ENCODE peak calls at places on chromosome 18, in eight cellular contexts. One of them, this sample, is unnamed.

GRCh38 chr18:5058768-5059539 is 138.1 kb downstream of the AKAIN1 start:
- DNase-seq in IMR-90: no peak
- DNase-seq in uterus: peak
- DNase-seq in left lung: no peak
- DNase-seq in prostate gland: no peak
- DNase-seq in tibial artery: no peak
- DNase-seq in A549: no peak
- DNase-seq in OCI-LY7: peak
- DNase-seq in this sample: no peak

GRCh38 chr18:23095463-23095862 is 39.8 kb upstream of the CABLES1 start:
- DNase-seq in IMR-90: no peak
- DNase-seq in uterus: no peak
- DNase-seq in left lung: no peak
- DNase-seq in prostate gland: no peak
- DNase-seq in tibial artery: no peak
- DNase-seq in A549: no peak
- DNase-seq in OCI-LY7: no peak
- DNase-seq in this sample: no peak

GRCh38 chr18:26083099-26083498 is 7.3 kb downstream of the SS18 start:
- DNase-seq in IMR-90: no peak
- DNase-seq in uterus: no peak
- DNase-seq in left lung: no peak
- DNase-seq in prostate gland: no peak
- DNase-seq in tibial artery: no peak
- DNase-seq in A549: no peak
- DNase-seq in OCI-LY7: no peak
- DNase-seq in this sample: no peak

GRCh38 chr18:66603941-66604627 is at the start of gene CDH19:
- DNase-seq in IMR-90: no peak
- DNase-seq in uterus: no peak
- DNase-seq in left lung: no peak
- DNase-seq in prostate gland: no peak
- DNase-seq in tibial artery: no peak
- DNase-seq in A549: no peak
- DNase-seq in OCI-LY7: no peak
- DNase-seq in this sample: no peak

GRCh38 chr18:1296237-1296636 is 391.6 kb downstream of the ADCYAP1 start:
- DNase-seq in IMR-90: no peak
- DNase-seq in uterus: no peak
- DNase-seq in left lung: no peak
- DNase-seq in prostate gland: no peak
- DNase-seq in tibial artery: no peak
- DNase-seq in A549: no peak
- DNase-seq in OCI-LY7: no peak
- DNase-seq in this sample: no peak

GRCh38 chr18:5057348-5058012 is 139.6 kb downstream of the AKAIN1 start:
- DNase-seq in IMR-90: peak
- DNase-seq in uterus: peak
- DNase-seq in left lung: no peak
- DNase-seq in prostate gland: no peak
- DNase-seq in tibial artery: peak
- DNase-seq in A549: peak
- DNase-seq in OCI-LY7: peak
- DNase-seq in this sample: no peak

GRCh38 chr18:39772155-39772919 is 2182.7 kb upstream of the PIK3C3 start:
- DNase-seq in IMR-90: peak
- DNase-seq in uterus: no peak
- DNase-seq in left lung: no peak
- DNase-seq in prostate gland: no peak
- DNase-seq in tibial artery: no peak
- DNase-seq in A549: no peak
- DNase-seq in OCI-LY7: no peak
- DNase-seq in this sample: no peak

GRCh38 chr18:57747809-57748680 is 55.1 kb downstream of the ATP8B1 start:
- DNase-seq in IMR-90: no peak
- DNase-seq in uterus: no peak
- DNase-seq in left lung: no peak
- DNase-seq in prostate gland: no peak
- DNase-seq in tibial artery: no peak
- DNase-seq in A549: no peak
- DNase-seq in OCI-LY7: peak
- DNase-seq in this sample: no peak

GRCh38 chr18:77102246-77103040 is 30.1 kb downstream of the MBP start:
- DNase-seq in IMR-90: peak
- DNase-seq in uterus: no peak
- DNase-seq in left lung: no peak
- DNase-seq in prostate gland: no peak
- DNase-seq in tibial artery: no peak
- DNase-seq in A549: no peak
- DNase-seq in OCI-LY7: peak
- DNase-seq in this sample: peak

GRCh38 chr18:48153641-48154481 is 223.4 kb upstream of the SMAD2 start:
- DNase-seq in IMR-90: no peak
- DNase-seq in uterus: no peak
- DNase-seq in left lung: no peak
- DNase-seq in prostate gland: no peak
- DNase-seq in tibial artery: peak
- DNase-seq in A549: no peak
- DNase-seq in OCI-LY7: no peak
- DNase-seq in this sample: no peak

GRCh38 chr18:27839141-27839540 is 337.8 kb downstream of the CDH2 start:
- DNase-seq in IMR-90: peak
- DNase-seq in uterus: no peak
- DNase-seq in left lung: no peak
- DNase-seq in prostate gland: no peak
- DNase-seq in tibial artery: no peak
- DNase-seq in A549: peak
- DNase-seq in OCI-LY7: no peak
- DNase-seq in this sample: peak

GRCh38 chr18:46754661-46755292 is 2.1 kb downstream of the ST8SIA5 start:
- DNase-seq in IMR-90: no peak
- DNase-seq in uterus: no peak
- DNase-seq in left lung: peak
- DNase-seq in prostate gland: no peak
- DNase-seq in tibial artery: no peak
- DNase-seq in A549: no peak
- DNase-seq in OCI-LY7: no peak
- DNase-seq in this sample: no peak
- TF ChIP-seq CTCF in IMR-90: no peak
- TF ChIP-seq CTCF in uterus: no peak
- TF ChIP-seq CTCF in left lung: no peak
- TF ChIP-seq CTCF in prostate gland: no peak
- TF ChIP-seq CTCF in tibial artery: no peak
- TF ChIP-seq CTCF in A549: no peak
- TF ChIP-seq CTCF in OCI-LY7: no peak
- TF ChIP-seq CTCF in this sample: peak

GRCh38 chr18:2979027-2979570 is 33.8 kb downstream of the LPIN2 start:
- DNase-seq in IMR-90: peak
- DNase-seq in uterus: no peak
- DNase-seq in left lung: no peak
- DNase-seq in prostate gland: no peak
- DNase-seq in tibial artery: no peak
- DNase-seq in A549: no peak
- DNase-seq in OCI-LY7: no peak
- DNase-seq in this sample: peak
- H3K27ac ChIP-seq in IMR-90: peak
- H3K27ac ChIP-seq in uterus: peak
- H3K27ac ChIP-seq in left lung: peak
- H3K27ac ChIP-seq in prostate gland: peak
- H3K27ac ChIP-seq in tibial artery: peak
- H3K27ac ChIP-seq in A549: peak
- H3K27ac ChIP-seq in OCI-LY7: peak
- H3K27ac ChIP-seq in this sample: peak

GRCh38 chr18:8386981-8387380 is 222.3 kb upstream of the RAB12 start:
- DNase-seq in IMR-90: no peak
- DNase-seq in uterus: no peak
- DNase-seq in left lung: no peak
- DNase-seq in prostate gland: no peak
- DNase-seq in tibial artery: no peak
- DNase-seq in A549: no peak
- DNase-seq in OCI-LY7: no peak
- DNase-seq in this sample: no peak
- TF ChIP-seq CTCF in IMR-90: no peak
- TF ChIP-seq CTCF in uterus: no peak
- TF ChIP-seq CTCF in left lung: no peak
- TF ChIP-seq CTCF in prostate gland: no peak
- TF ChIP-seq CTCF in tibial artery: no peak
- TF ChIP-seq CTCF in A549: no peak
- TF ChIP-seq CTCF in OCI-LY7: no peak
- TF ChIP-seq CTCF in this sample: no peak

DNA sequence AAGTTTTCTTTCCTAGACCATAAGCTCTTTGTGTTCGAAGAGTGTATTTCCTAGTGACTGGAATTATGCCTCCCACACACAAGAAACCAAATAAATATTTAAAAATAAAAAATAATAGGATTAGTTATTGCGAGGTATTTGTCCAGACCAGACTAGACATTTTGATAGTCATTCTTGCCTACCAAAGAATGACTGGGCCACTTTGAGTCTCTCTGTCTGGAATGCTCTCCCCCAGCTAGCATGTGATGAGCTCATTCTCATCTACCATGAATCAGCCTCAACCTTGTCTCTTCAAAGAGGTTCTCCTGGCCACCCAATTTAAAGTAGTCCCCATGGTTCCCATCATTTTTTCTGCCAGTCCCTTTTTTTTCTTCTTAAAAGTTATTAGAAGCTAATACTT is 13.9 kb upstream of the DSC1 start:
- DNase-seq in IMR-90: peak
- DNase-seq in uterus: no peak
- DNase-seq in left lung: no peak
- DNase-seq in prostate gland: no peak
- DNase-seq in tibial artery: no peak
- DNase-seq in A549: no peak
- DNase-seq in OCI-LY7: no peak
- DNase-seq in this sample: no peak
- H3K27ac ChIP-seq in IMR-90: no peak
- H3K27ac ChIP-seq in uterus: no peak
- H3K27ac ChIP-seq in left lung: no peak
- H3K27ac ChIP-seq in prostate gland: no peak
- H3K27ac ChIP-seq in tibial artery: no peak
- H3K27ac ChIP-seq in A549: no peak
- H3K27ac ChIP-seq in OCI-LY7: no peak
- H3K27ac ChIP-seq in this sample: no peak

GRCh38 chr18:38539373-38539772 is 973.8 kb upstream of the CELF4 start:
- DNase-seq in IMR-90: no peak
- DNase-seq in uterus: no peak
- DNase-seq in left lung: no peak
- DNase-seq in prostate gland: no peak
- DNase-seq in tibial artery: no peak
- DNase-seq in A549: no peak
- DNase-seq in OCI-LY7: no peak
- DNase-seq in this sample: no peak
- TF ChIP-seq CTCF in IMR-90: no peak
- TF ChIP-seq CTCF in uterus: no peak
- TF ChIP-seq CTCF in left lung: no peak
- TF ChIP-seq CTCF in prostate gland: no peak
- TF ChIP-seq CTCF in tibial artery: no peak
- TF ChIP-seq CTCF in A549: no peak
- TF ChIP-seq CTCF in OCI-LY7: no peak
- TF ChIP-seq CTCF in this sample: no peak

GRCh38 chr18:59909289-59910036 is 9.7 kb downstream of the PMAIP1 start:
- DNase-seq in IMR-90: peak
- DNase-seq in uterus: no peak
- DNase-seq in left lung: no peak
- DNase-seq in prostate gland: no peak
- DNase-seq in tibial artery: no peak
- DNase-seq in A549: no peak
- DNase-seq in OCI-LY7: no peak
- DNase-seq in this sample: no peak
- H3K27ac ChIP-seq in IMR-90: peak
- H3K27ac ChIP-seq in uterus: no peak
- H3K27ac ChIP-seq in left lung: no peak
- H3K27ac ChIP-seq in prostate gland: no peak
- H3K27ac ChIP-seq in tibial artery: no peak
- H3K27ac ChIP-seq in A549: peak
- H3K27ac ChIP-seq in OCI-LY7: no peak
- H3K27ac ChIP-seq in this sample: peak

GRCh38 chr18:45341454-45341853 is 273.8 kb upstream of the SLC14A2 start:
- DNase-seq in IMR-90: no peak
- DNase-seq in uterus: no peak
- DNase-seq in left lung: no peak
- DNase-seq in prostate gland: no peak
- DNase-seq in tibial artery: no peak
- DNase-seq in A549: no peak
- DNase-seq in OCI-LY7: no peak
- DNase-seq in this sample: no peak
- TF ChIP-seq CTCF in IMR-90: no peak
- TF ChIP-seq CTCF in uterus: no peak
- TF ChIP-seq CTCF in left lung: no peak
- TF ChIP-seq CTCF in prostate gland: no peak
- TF ChIP-seq CTCF in tibial artery: no peak
- TF ChIP-seq CTCF in A549: no peak
- TF ChIP-seq CTCF in OCI-LY7: no peak
- TF ChIP-seq CTCF in this sample: no peak

GRCh38 chr18:45588284-45588683 is 27.0 kb upstream of the SLC14A2 start:
- DNase-seq in IMR-90: peak
- DNase-seq in uterus: peak
- DNase-seq in left lung: no peak
- DNase-seq in prostate gland: no peak
- DNase-seq in tibial artery: no peak
- DNase-seq in A549: no peak
- DNase-seq in OCI-LY7: no peak
- DNase-seq in this sample: peak

GRCh38 chr18:45588831-45589558 is 26.3 kb upstream of the SLC14A2 start:
- DNase-seq in IMR-90: peak
- DNase-seq in uterus: peak
- DNase-seq in left lung: no peak
- DNase-seq in prostate gland: no peak
- DNase-seq in tibial artery: no peak
- DNase-seq in A549: peak
- DNase-seq in OCI-LY7: no peak
- DNase-seq in this sample: peak

GRCh38 chr18:45590546-45590945 is 24.7 kb upstream of the SLC14A2 start:
- DNase-seq in IMR-90: no peak
- DNase-seq in uterus: no peak
- DNase-seq in left lung: no peak
- DNase-seq in prostate gland: no peak
- DNase-seq in tibial artery: no peak
- DNase-seq in A549: no peak
- DNase-seq in OCI-LY7: no peak
- DNase-seq in this sample: no peak

GRCh38 chr18:45589559-45590041 is 25.7 kb upstream of the SLC14A2 start:
- DNase-seq in IMR-90: peak
- DNase-seq in uterus: peak
- DNase-seq in left lung: no peak
- DNase-seq in prostate gland: no peak
- DNase-seq in tibial artery: no peak
- DNase-seq in A549: no peak
- DNase-seq in OCI-LY7: no peak
- DNase-seq in this sample: peak

GRCh38 chr18:45590060-45590537 is 25.2 kb upstream of the SLC14A2 start:
- DNase-seq in IMR-90: peak
- DNase-seq in uterus: peak
- DNase-seq in left lung: no peak
- DNase-seq in prostate gland: no peak
- DNase-seq in tibial artery: no peak
- DNase-seq in A549: no peak
- DNase-seq in OCI-LY7: no peak
- DNase-seq in this sample: no peak
- H3K27ac ChIP-seq in IMR-90: peak
- H3K27ac ChIP-seq in uterus: peak
- H3K27ac ChIP-seq in left lung: peak
- H3K27ac ChIP-seq in prostate gland: peak
- H3K27ac ChIP-seq in tibial artery: no peak
- H3K27ac ChIP-seq in A549: no peak
- H3K27ac ChIP-seq in OCI-LY7: no peak
- H3K27ac ChIP-seq in this sample: peak

GRCh38 chr18:73316513-73316912 is 448.7 kb upstream of the NETO1 start:
- DNase-seq in IMR-90: peak
- DNase-seq in uterus: no peak
- DNase-seq in left lung: no peak
- DNase-seq in prostate gland: no peak
- DNase-seq in tibial artery: no peak
- DNase-seq in A549: no peak
- DNase-seq in OCI-LY7: no peak
- DNase-seq in this sample: no peak
- TF ChIP-seq CTCF in IMR-90: no peak
- TF ChIP-seq CTCF in uterus: no peak
- TF ChIP-seq CTCF in left lung: no peak
- TF ChIP-seq CTCF in prostate gland: no peak
- TF ChIP-seq CTCF in tibial artery: no peak
- TF ChIP-seq CTCF in A549: no peak
- TF ChIP-seq CTCF in OCI-LY7: no peak
- TF ChIP-seq CTCF in this sample: no peak